ENCODE peak calls at places on chromosomes 5 and 9, in six cellular contexts. X, C, Y, T, F and R are unnamed samples.

GRCh38 chr9:83007521-83008300 is 55.2 kb downstream of the RASEF start:
- DNase-seq in X (no peak), C (peak; percentile 5), Y (no peak), T (no peak), F (no peak), R (no peak)

GRCh38 chr5:78659714-78660113 is 11.1 kb upstream of the LHFPL2 start:
- DNase-seq in X (no peak), C (no peak), Y (no peak), T (no peak), F (no peak), R (no peak)

GRCh38 chr9:112868956-112869594 is 21.6 kb downstream of the SLC46A2 start:
- DNase-seq in X (no peak), C (no peak), Y (no peak), T (no peak), F (no peak), R (no peak)

GRCh38 chr9:121581775-121582600 is 69.4 kb upstream of the DAB2IP start:
- DNase-seq in X (no peak), C (peak; percentile 46), Y (peak; percentile 53), T (no peak), F (no peak), R (no peak)

GRCh38 chr5:173808079-173808808 is 79.9 kb upstream of the CPEB4 start:
- DNase-seq in X (no peak), C (no peak), Y (no peak), T (no peak), F (no peak), R (no peak)

GRCh38 chr9:4986291-4986690 is 1.2 kb downstream of the JAK2 start:
- DNase-seq in X (no peak), C (no peak), Y (no peak), T (peak; percentile 45), F (no peak), R (no peak)

GRCh38 chr5:79093762-79094161 is 17.8 kb upstream of the BHMT start:
- DNase-seq in X (no peak), C (no peak), Y (no peak), T (no peak), F (no peak), R (no peak)

GRCh38 chr9:128113526-128114325 is 13.8 kb downstream of the PTGES2 start:
- DNase-seq in X (no peak), C (no peak), Y (peak; percentile 24), T (no peak), F (no peak), R (no peak)

GRCh38 chr5:177232358-177232757 is 71.2 kb downstream of the RAB24 start:
- DNase-seq in X (no peak), C (no peak), Y (no peak), T (peak; percentile 26), F (no peak), R (no peak)

GRCh38 chr5:175195698-175196656 is 248.0 kb downstream of the DRD1 start:
- DNase-seq in X (no peak), C (peak; percentile 49), Y (no peak), T (no peak), F (no peak), R (no peak)

GRCh38 chr5:122653087-122654017 is 121.5 kb upstream of the SNX2 start:
- DNase-seq in X (no peak), C (no peak), Y (no peak), T (peak; percentile 9), F (no peak), R (no peak)

GRCh38 chr5:163916856-163917255 is 411.4 kb downstream of the MAT2B start:
- DNase-seq in X (no peak), C (no peak), Y (no peak), T (no peak), F (no peak), R (no peak)

GRCh38 chr5:163916376-163916775 is 411.0 kb downstream of the MAT2B start:
- DNase-seq in X (no peak), C (no peak), Y (no peak), T (peak; percentile 62), F (no peak), R (no peak)

GRCh38 chr5:163913548-163913947 is 408.1 kb downstream of the MAT2B start:
- DNase-seq in X (no peak), C (no peak), Y (no peak), T (no peak), F (no peak), R (no peak)

GRCh38 chr5:163914911-163915310 is 409.5 kb downstream of the MAT2B start:
- DNase-seq in X (no peak), C (no peak), Y (no peak), T (no peak), F (no peak), R (no peak)

DNA sequence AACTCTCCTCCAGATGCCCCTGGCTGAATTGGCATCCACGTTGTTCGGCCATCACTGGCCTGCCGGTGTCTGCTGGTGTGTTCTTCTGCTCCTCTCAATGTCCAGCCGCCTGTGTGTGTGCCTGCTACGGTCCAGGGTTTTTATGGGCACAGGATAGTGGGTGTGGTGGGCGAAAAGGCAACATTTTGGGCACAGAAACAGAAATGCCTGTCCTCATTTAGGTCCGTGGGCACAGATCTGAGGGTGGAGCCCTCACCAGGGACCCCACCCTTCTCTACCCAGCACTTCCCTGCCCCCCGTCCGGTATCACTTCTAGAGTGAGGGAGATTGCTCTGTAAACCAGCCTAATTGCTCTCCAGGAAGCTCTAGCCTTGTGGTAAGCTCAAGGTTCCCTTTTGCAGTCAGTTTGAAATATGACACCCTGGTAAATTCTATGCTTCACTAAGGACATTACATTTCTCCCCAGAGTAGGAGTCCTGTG is 410.1 kb downstream of the MAT2B start:
- DNase-seq in X (no peak), C (peak; percentile 49), Y (no peak), T (peak; percentile 45), F (no peak), R (no peak)
- H3K27ac ChIP-seq in X (no peak overlapping the region), C (no peak overlapping the region), Y (no peak overlapping the region), T (no peak overlapping the region), F (no peak overlapping the region), R (no peak overlapping the region)

DNA sequence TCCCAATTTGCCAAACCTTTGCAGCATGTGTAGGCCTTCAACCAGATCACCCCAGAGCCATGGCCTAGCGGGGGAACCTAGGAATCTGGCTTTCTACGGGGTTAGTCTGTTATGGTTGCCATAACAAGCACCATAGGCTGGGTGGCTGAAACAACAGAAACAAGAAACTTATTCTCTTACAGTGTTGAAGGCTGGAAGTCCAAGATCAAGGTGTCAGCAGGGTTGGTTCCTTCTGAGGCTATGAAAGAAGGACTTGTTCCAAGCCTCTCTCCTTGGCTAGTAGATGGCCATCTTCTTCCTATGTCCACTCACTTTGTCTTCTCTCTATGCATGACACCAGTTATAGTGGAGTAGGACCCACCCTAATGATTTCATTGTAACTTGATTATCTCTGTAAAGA is 6.1 kb downstream of the FGF1 start:
- DNase-seq in X (no peak), C (no peak), Y (no peak), T (no peak), F (no peak), R (no peak)
- H3K27ac ChIP-seq in X (no peak overlapping the region), C (no peak overlapping the region), Y (no peak overlapping the region), T (no peak overlapping the region), F (no peak overlapping the region), R (no peak overlapping the region)

GRCh38 chr9:36999728-37000333 is 34.2 kb downstream of the PAX5 start:
- DNase-seq in X (no peak), C (peak; percentile 55), Y (no peak), T (no peak), F (no peak), R (no peak)

GRCh38 chr9:37004424-37004935 is 29.6 kb downstream of the PAX5 start:
- DNase-seq in X (no peak), C (no peak), Y (no peak), T (no peak), F (no peak), R (no peak)

GRCh38 chr9:37001461-37001860 is 32.6 kb downstream of the PAX5 start:
- DNase-seq in X (no peak), C (no peak), Y (no peak), T (no peak), F (no peak), R (no peak)

GRCh38 chr9:37002413-37003217 is 31.5 kb downstream of the PAX5 start:
- DNase-seq in X (no peak), C (peak; percentile 60), Y (no peak), T (no peak), F (no peak), R (no peak)

DNA sequence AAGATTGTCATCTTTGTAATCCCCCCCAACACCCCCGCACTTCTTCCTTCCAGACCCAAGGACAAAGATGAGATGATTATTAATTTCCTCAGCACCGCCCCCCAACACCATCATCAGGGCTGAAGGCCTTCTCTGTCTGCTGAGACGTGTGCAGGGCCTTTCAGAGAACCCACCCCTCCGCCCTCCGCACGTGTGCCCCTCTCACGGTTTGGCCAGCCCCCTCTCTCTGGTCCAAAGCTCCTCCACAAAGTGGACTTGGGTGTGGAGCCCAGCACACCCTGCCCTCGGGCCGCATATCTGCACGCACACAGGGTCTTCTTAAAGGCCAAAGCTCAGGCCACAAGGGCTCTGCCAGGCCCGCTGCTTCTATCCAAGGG is 32.0 kb downstream of the PAX5 start:
- DNase-seq in X (no peak), C (no peak), Y (no peak), T (no peak), F (no peak), R (no peak)
- H3K27ac ChIP-seq in X (no peak overlapping the region), C (no peak overlapping the region), Y (no peak overlapping the region), T (no peak overlapping the region), F (no peak overlapping the region), R (no peak overlapping the region)

GRCh38 chr5:91288117-91288516 is 95.0 kb downstream of the ARRDC3 start:
- DNase-seq in X (no peak), C (no peak), Y (no peak), T (peak; percentile 87), F (no peak), R (no peak)
- H3K27ac ChIP-seq in X (peak overlapping the region; percentile 11), C (no peak overlapping the region), Y (peak overlapping the region; percentile 23), T (no peak overlapping the region), F (no peak overlapping the region), R (no peak overlapping the region)

GRCh38 chr9:33453286-33453882 is 6.0 kb upstream of the AQP3 start:
- DNase-seq in X (no peak), C (no peak), Y (no peak), T (no peak), F (no peak), R (no peak)
- H3K27ac ChIP-seq in X (no peak overlapping the region), C (peak overlapping the region; percentile 50), Y (no peak overlapping the region), T (no peak overlapping the region), F (peak overlapping the region; percentile 71), R (peak overlapping the region; percentile 37)

DNA sequence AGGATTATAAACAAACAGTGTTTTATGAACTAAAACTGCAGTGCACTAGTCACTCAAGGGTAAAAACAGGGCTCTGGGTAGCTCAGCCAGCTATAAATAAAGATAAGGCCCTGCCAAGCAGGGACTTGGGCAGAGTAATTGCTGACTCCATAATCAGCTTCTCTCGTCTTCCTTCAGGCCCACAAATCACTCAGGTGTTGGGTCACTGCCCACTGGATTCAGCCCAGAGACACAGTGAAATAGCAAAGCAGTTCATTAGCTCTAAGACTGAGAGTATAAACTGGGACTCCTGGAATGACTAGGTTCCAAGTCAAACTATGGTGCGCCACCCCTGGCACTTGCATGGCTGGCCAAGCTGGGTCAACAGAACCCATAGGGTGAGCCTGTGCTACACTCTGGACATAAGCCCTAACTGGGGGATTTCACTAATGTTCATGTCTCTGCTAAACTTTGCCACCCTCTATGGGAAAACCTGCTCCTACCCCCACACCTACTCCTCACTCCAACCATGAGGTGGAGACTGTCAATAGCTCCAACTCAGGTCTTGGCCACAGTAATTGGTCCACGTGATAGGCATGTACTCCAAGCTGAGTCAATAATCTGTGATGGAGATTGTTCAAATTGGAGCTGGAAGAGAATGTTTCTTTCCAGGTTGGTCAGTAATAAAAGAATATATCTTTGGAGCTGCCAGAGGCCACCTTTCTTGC is 158.5 kb downstream of the SLIT3 start:
- DNase-seq in X (no peak), C (no peak), Y (peak; percentile 73), T (no peak), F (no peak), R (no peak)
- H3K27ac ChIP-seq in X (no peak overlapping the region), C (no peak overlapping the region), Y (no peak overlapping the region), T (no peak overlapping the region), F (no peak overlapping the region), R (no peak overlapping the region)